ENCODE peak calls at places on chromosomes 7 and 10, in eight cellular contexts. V, C, Z, A, X, G, K and W are unnamed samples.

GRCh38 chr10:125808047-125808446 is 15.0 kb downstream of the UROS start:
- DNase-seq in V (no peak), C (no peak), Z (no peak), A (no peak), X (no peak), G (no peak), K (no peak), W (no peak)

GRCh38 chr10:113403900-113404299 is 149.0 kb upstream of the HABP2 start:
- DNase-seq in V (no peak), C (no peak), Z (no peak), A (no peak), X (no peak), G (no peak), K (no peak), W (no peak)

GRCh38 chr10:50951451-50951850 is 66.0 kb upstream of the A1CF start:
- DNase-seq in V (no peak), C (no peak), Z (no peak), A (no peak), X (no peak), G (no peak), K (no peak), W (no peak)

GRCh38 chr10:73894245-73894971 is 16.5 kb upstream of the PLAU start:
- DNase-seq in V (no peak), C (peak), Z (peak), A (no peak), X (no peak), G (peak), K (no peak), W (peak)

GRCh38 chr10:89879121-89879520 is 177.7 kb downstream of the KIF20B start:
- DNase-seq in V (no peak), C (no peak), Z (no peak), A (no peak), X (no peak), G (no peak), K (no peak), W (no peak)

GRCh38 chr7:124452176-124452575 is 313.4 kb downstream of the GPR37 start:
- DNase-seq in V (no peak), C (no peak), Z (no peak), A (no peak), X (no peak), G (peak), K (no peak), W (no peak)

GRCh38 chr10:65548046-65548445 is 1377.8 kb upstream of the LRRTM3 start:
- DNase-seq in V (no peak), C (no peak), Z (no peak), A (no peak), X (no peak), G (no peak), K (no peak), W (no peak)

GRCh38 chr7:93622036-93622714 is 47.7 kb upstream of the CALCR start:
- DNase-seq in V (no peak), C (peak), Z (peak), A (no peak), X (peak), G (peak), K (no peak), W (peak)

GRCh38 chr10:68046642-68047041 is 28.4 kb downstream of the HERC4 start:
- DNase-seq in V (no peak), C (no peak), Z (no peak), A (no peak), X (no peak), G (no peak), K (no peak), W (no peak)
- H3K4me3 ChIP-seq in V (no peak), C (no peak), Z (no peak), A (no peak), X (no peak), G (no peak), K (no peak), W (no peak)

DNA sequence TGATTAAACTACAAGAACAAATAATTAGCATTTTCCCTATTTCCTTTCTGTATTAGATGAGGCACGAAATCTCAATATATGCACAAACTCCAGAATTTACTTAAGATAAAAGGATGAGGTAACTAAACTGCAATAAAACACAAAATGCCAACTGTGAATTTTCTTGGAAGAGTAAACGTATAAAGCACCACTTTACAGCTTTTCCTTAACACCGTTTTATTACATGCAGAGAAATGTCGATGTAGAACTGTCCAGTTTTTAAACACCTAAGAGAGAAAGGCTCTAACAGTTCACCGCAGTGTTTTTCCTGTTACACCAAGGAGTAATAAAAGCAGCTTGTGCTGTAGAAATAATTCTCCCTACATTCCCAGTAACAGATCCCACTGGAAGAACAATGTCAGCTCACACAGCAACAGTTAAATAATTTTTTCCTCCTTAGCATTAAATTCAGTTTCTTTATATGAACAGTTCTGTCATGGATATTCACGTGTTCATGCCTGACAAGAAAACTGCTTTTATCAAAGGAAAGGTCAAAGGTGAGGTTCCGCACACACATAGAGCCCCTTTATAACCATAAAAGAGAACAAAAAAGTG is 52.0 kb downstream of the MINDY3 start:
- DNase-seq in V (no peak), C (no peak), Z (no peak), A (no peak), X (no peak), G (no peak), K (no peak), W (no peak)
- H3K4me3 ChIP-seq in V (no peak), C (no peak), Z (no peak), A (no peak), X (no peak), G (no peak), K (no peak), W (no peak)

DNA sequence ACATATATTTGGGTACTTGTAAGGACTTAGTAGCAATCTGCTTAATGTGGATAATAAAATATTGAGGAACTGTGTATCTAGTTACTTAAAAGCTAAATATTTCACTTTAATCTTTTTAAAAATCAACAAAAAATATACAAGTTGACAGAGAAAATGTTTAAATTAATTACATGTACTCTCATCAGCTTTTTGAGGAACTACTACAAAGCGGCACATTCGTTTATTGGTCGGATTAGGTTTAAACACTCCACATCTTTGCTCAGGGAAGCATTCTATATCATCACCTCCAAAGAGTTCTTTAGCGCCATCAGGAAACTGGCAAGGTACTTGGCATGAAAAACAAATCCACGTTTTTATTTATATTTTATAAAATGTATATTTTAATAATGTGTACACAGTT is 1.6 kb downstream of the ATOH7 start:
- DNase-seq in V (no peak), C (no peak), Z (no peak), A (no peak), X (no peak), G (no peak), K (no peak), W (no peak)
- H3K4me3 ChIP-seq in V (no peak), C (no peak), Z (no peak), A (no peak), X (no peak), G (no peak), K (no peak), W (no peak)

GRCh38 chr10:13633689-13634088 is 46.9 kb downstream of the PRPF18 start:
- DNase-seq in V (no peak), C (no peak), Z (peak), A (no peak), X (no peak), G (peak), K (peak), W (peak)
- H3K4me3 ChIP-seq in V (no peak), C (peak), Z (no peak), A (no peak), X (no peak), G (no peak), K (peak), W (no peak)

GRCh38 chr7:132791036-132791435 is 214.8 kb upstream of the PLXNA4 start:
- DNase-seq in V (no peak), C (no peak), Z (no peak), A (no peak), X (no peak), G (no peak), K (no peak), W (no peak)

GRCh38 chr7:132790104-132790503 is 213.8 kb upstream of the PLXNA4 start:
- DNase-seq in V (no peak), C (no peak), Z (no peak), A (no peak), X (no peak), G (no peak), K (no peak), W (no peak)

GRCh38 chr7:132789281-132789680 is 213.0 kb upstream of the PLXNA4 start:
- DNase-seq in V (no peak), C (no peak), Z (no peak), A (no peak), X (no peak), G (no peak), K (no peak), W (no peak)

GRCh38 chr7:132797152-132797551 is 220.9 kb upstream of the PLXNA4 start:
- DNase-seq in V (no peak), C (no peak), Z (no peak), A (no peak), X (no peak), G (no peak), K (no peak), W (no peak)

DNA sequence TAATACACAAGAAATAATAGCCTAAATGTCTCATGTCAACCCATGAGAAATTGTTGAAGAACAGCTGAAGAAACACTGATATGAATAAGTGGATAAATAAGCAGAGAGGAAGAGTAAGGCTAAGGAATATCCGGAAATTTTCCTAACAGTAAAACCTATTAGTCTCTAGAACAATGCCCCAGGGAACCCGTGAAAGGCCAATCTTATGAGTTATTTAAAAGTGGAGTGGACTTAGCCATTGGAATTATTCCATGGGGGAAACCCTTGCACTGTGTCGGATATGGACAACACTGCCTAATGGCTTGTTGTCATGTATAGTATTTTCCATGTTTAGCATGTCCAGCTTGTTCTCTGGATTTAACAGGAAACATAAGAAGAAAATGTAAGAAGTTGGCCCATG is 217.2 kb upstream of the PLXNA4 start:
- DNase-seq in V (no peak), C (no peak), Z (no peak), A (no peak), X (no peak), G (no peak), K (no peak), W (no peak)
- H3K4me3 ChIP-seq in V (no peak), C (no peak), Z (no peak), A (no peak), X (no peak), G (no peak), K (no peak), W (no peak)